ENCODE peak calls at places on chromosome X, in seven cellular contexts. X, Y, C, P, G, Z and S are unnamed samples. For H3K36me3, the result is how much of the 10 kb centered on the place peaks cover.

GRCh38 chrX:134886201-134886600 is 104.6 kb upstream of the SMIM10 start:
- DNase-seq in C (no peak), G (no peak), X (no peak), Z (no peak), Y (no peak), P (no peak), S (no peak)

GRCh38 chrX:123432362-123433150 is 248.5 kb downstream of the GRIA3 start:
- DNase-seq in G (no peak), Y (peak), X (no peak), P (no peak), C (no peak), Z (no peak), S (no peak)

GRCh38 chrX:153557618-153558017 is 40.2 kb downstream of the ATP2B3 start:
- DNase-seq in Y (no peak), X (no peak), Z (no peak), G (no peak), P (no peak), C (no peak), S (no peak)

GRCh38 chrX:23513121-23513520 is 154.2 kb upstream of the PRDX4 start:
- DNase-seq in X (no peak), P (no peak), Z (no peak), Y (no peak), C (no peak), G (no peak), S (no peak)

GRCh38 chrX:34381241-34381640 is 249.1 kb upstream of the FAM47A start:
- DNase-seq in G (no peak), C (no peak), Z (no peak), X (no peak), P (no peak), Y (no peak), S (no peak)

GRCh38 chrX:72201836-72202536 is 20.4 kb downstream of the PIN4 start:
- DNase-seq in P (no peak), G (no peak), X (peak), Y (no peak), C (no peak), Z (no peak), S (no peak)

GRCh38 chrX:38154340-38154739 is 66.3 kb downstream of the SRPX start:
- DNase-seq in X (no peak), C (no peak), P (no peak), Z (no peak), Y (no peak), G (no peak), S (no peak)

GRCh38 chrX:33379839-33380238 is 168.5 kb upstream of the DMD start:
- DNase-seq in Y (no peak), C (peak), X (no peak), G (no peak), Z (no peak), P (no peak), S (no peak)

GRCh38 chrX:27598312-27598711 is 8.2 kb downstream of the DCAF8L2 start:
- DNase-seq in Y (peak), X (peak), G (no peak), Z (no peak), P (peak), C (no peak), S (no peak)

GRCh38 chrX:153397256-153397960 is 3.7 kb downstream of the PNMA6E start:
- DNase-seq in C (no peak), Y (no peak), X (no peak), G (no peak), P (no peak), Z (no peak), S (no peak)

GRCh38 chrX:9461087-9461486 is 3.8 kb upstream of the TBL1X start:
- DNase-seq in P (no peak), Y (no peak), G (no peak), X (no peak), C (no peak), Z (no peak), S (no peak)

GRCh38 chrX:154380153-154380552 is 1.1 kb downstream of the EMD start:
- DNase-seq in X (no peak), P (no peak), G (no peak), C (no peak), Y (no peak), Z (no peak), S (no peak)

GRCh38 chrX:47098746-47099145 is 20.5 kb downstream of the RGN start:
- DNase-seq in X (no peak), Y (no peak), C (no peak), Z (no peak), G (no peak), P (no peak), S (no peak)

GRCh38 chrX:3191821-3192220 is 150.6 kb downstream of the ARSF start:
- DNase-seq in P (no peak), C (no peak), G (no peak), Z (no peak), Y (no peak), X (no peak), S (no peak)

GRCh38 chrX:9560219-9560618 is 95.4 kb downstream of the TBL1X start:
- DNase-seq in G (no peak), C (no peak), Z (no peak), X (no peak), Y (no peak), P (no peak), S (no peak)

GRCh38 chrX:18098704-18099103 is 122.0 kb downstream of the BEND2 start:
- DNase-seq in C (no peak), X (no peak), Z (peak), P (no peak), G (no peak), Y (no peak), S (no peak)

GRCh38 chrX:3962511-3963350 is 249.3 kb upstream of the PRKX start:
- DNase-seq in Z (no peak), C (no peak), Y (no peak), G (no peak), P (no peak), X (peak), S (peak)

GRCh38 chrX:5163663-5164062 is 1065.0 kb downstream of the NLGN4X start:
- DNase-seq in Y (no peak), G (no peak), C (no peak), X (no peak), P (no peak), Z (no peak), S (no peak)

DNA sequence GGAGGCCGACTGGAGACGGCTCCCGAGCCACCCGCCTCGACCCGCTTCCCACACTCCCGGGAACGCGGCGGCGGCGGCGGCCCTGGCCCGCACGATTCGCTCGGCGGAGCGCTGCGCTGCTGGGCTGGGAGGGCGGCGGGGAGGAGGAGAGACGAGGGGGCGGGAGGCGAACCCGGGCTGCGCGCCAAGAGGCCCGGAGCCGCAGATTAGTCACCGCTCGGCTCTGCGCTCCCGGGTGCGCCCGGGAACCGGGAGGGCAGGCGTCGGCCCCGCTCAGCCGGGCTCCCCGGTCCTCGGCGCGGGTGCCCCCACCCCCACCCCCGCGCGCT is 11.2 kb upstream of the BCOR start:
- DNase-seq in Z (peak), P (peak), G (peak), X (peak), Y (peak), C (peak), S (peak)
- TF ChIP-seq POLR2A in Z (peak), P (peak), G (no peak), X (no peak), Y (no peak), C (peak), S (peak)

DNA sequence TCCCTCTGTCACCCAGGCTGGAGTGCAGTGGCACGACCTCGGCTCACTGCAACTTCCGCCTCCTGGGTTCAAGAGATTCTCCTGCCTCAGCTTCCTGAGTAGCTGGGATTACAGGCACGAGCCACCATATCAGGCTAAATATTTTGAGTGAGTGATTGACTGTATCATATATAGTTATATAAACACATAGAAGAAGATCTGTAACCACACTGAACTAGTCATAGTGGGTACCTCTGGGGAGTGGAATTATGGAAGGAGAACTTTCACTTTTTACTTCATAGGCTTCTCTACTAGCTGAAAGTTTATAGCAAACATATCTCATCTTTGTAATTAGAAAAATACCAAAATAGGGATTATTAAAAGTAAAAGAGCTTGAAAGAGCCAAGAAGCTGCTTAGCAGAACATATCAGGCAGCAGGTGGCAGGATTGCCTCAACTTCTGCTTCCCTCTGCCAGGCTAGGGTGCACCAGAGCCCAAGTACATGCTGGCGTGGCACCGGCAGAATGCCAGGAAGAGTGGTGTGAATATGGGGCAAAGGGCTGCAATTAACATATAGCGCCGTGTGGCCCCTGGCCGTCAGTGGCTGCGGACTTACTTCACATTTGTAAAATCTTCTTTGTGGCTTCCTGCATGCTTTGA is 39.5 kb upstream of the CD40LG start:
- DNase-seq in G (no peak), P (peak), C (peak), X (peak), Z (peak), Y (peak), S (peak)
- TF ChIP-seq CTCF in G (no peak), P (no peak), C (peak), X (no peak), Z (no peak), Y (no peak), S (peak)

DNA sequence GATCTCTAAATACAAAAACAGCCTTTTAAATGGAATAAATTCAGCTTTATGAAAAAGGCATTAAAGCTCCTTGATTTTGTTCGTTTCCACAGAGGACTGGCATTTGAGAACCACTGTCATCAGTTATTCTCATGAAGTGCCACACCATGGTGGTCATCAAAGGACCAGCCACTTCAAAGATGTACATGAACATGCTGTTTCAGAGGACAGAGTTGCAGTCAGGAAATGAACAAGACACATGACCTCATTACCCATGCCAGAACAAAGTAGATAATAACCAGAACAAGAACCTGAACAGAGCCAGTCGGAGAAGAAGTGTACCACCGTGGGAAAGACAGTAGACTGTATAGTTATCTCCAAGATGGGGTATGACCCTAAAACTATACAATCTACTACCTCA is 122.7 kb upstream of the HSD17B10 start:
- DNase-seq in Y (no peak), Z (no peak), C (no peak), X (no peak), G (no peak), P (no peak), S (no peak)
- H3K36me3 ChIP-seq in Y (half or more), Z (under half), C (under half), X (under half), G (under half), P (under half), S (half or more)

GRCh38 chrX:14873676-14874049 is 442 bp downstream of the MOSPD2 start:
- DNase-seq in C (no peak), Z (no peak), Y (no peak), X (no peak), G (no peak), P (no peak), S (no peak)

GRCh38 chrX:14872355-14872754 is 514 bp downstream of the FANCB start:
- DNase-seq in Z (no peak), G (no peak), Y (no peak), P (no peak), X (no peak), C (no peak), S (no peak)

GRCh38 chrX:14875624-14876023 is 2.4 kb downstream of the MOSPD2 start:
- DNase-seq in P (no peak), Y (no peak), G (no peak), Z (no peak), C (no peak), X (no peak), S (no peak)

GRCh38 chrX:14871767-14872166 is 1.1 kb downstream of the FANCB start:
- DNase-seq in G (no peak), P (no peak), C (no peak), X (no peak), Z (no peak), Y (no peak), S (no peak)

GRCh38 chrX:14872851-14873675 is at the start of the genes FANCB and MOSPD2:
- DNase-seq in X (peak), Z (peak), G (peak), Y (peak), P (peak), C (peak), S (peak)
- TF ChIP-seq POLR2A in X (peak), Z (peak), G (no peak), Y (no peak), P (peak), C (peak), S (peak)